ENCODE peak calls at places on chromosomes 16 and 17, in four cellular contexts. A, X, C and J are unnamed samples. For H3K36me3, the result is how much of the 10 kb centered on the place peaks cover.

GRCh38 chr16:59859606-59860402 is 1125.7 kb upstream of the GOT2 start:
- DNase-seq in A (no peak), X (no peak), C (no peak), J (no peak)

GRCh38 chr16:54798267-54798666 is 132.4 kb upstream of the IRX5 start:
- DNase-seq in A (no peak), X (no peak), C (no peak), J (no peak)

GRCh38 chr17:51120357-51120738 is 320 bp downstream of the SPAG9 start:
- DNase-seq in A (peak), X (peak), C (peak), J (peak)

GRCh38 chr16:86270696-86271095 is 239.6 kb upstream of the FOXF1 start:
- DNase-seq in A (no peak), X (no peak), C (no peak), J (no peak)

GRCh38 chr17:64787255-64787920 is 125.3 kb upstream of the SMURF2 start:
- DNase-seq in A (no peak), X (no peak), C (peak), J (no peak)

GRCh38 chr17:50345443-50346312 is at the start of gene XYLT2:
- DNase-seq in A (peak), X (peak), C (peak), J (peak)

GRCh38 chr16:67429053-67429798 is 1.7 kb upstream of the HSD11B2 start:
- DNase-seq in A (no peak), X (no peak), C (peak), J (no peak)

GRCh38 chr16:19809121-19809635 is 75.5 kb downstream of the GPRC5B start:
- DNase-seq in A (peak), X (no peak), C (no peak), J (peak)

GRCh38 chr16:30113031-30113710 is at the start of gene GDPD3:
- DNase-seq in A (no peak), X (no peak), C (peak), J (no peak)

GRCh38 chr16:52721331-52721730 is 174.4 kb upstream of the TOX3 start:
- DNase-seq in A (no peak), X (no peak), C (no peak), J (no peak)

GRCh38 chr17:64615025-64615677 is 47.0 kb downstream of the SMURF2 start:
- DNase-seq in A (peak), X (no peak), C (no peak), J (no peak)

GRCh38 chr17:5500804-5501391 is 14.5 kb downstream of the MIS12 start:
- DNase-seq in A (peak), X (peak), C (peak), J (peak)

GRCh38 chr17:82605939-82606600 is 42.2 kb downstream of the WDR45B start:
- DNase-seq in A (no peak), X (no peak), C (no peak), J (no peak)

GRCh38 chr17:68134046-68134637 is 98.6 kb downstream of the KPNA2 start:
- DNase-seq in A (no peak), X (no peak), C (no peak), J (no peak)

GRCh38 chr17:57925361-57925990 is 29.7 kb downstream of the CUEDC1 start:
- DNase-seq in A (no peak), X (no peak), C (no peak), J (no peak)

GRCh38 chr17:39568710-39569109 is 39.0 kb downstream of the NEUROD2 start:
- DNase-seq in A (no peak), X (no peak), C (no peak), J (no peak)

GRCh38 chr17:80423536-80424225 is 8.7 kb downstream of the ENDOV start:
- DNase-seq in A (no peak), X (no peak), C (no peak), J (no peak)

GRCh38 chr16:67169642-67170167 is 633 bp upstream of the NOL3 start:
- DNase-seq in A (peak), X (no peak), C (peak), J (no peak)

GRCh38 chr17:9792181-9792840 is 919 bp upstream of the DHRS7C start:
- DNase-seq in A (no peak), X (no peak), C (no peak), J (no peak)

GRCh38 chr17:49445561-49445960 is 30.9 kb upstream of the PHB1 start:
- DNase-seq in A (no peak), X (no peak), C (no peak), J (no peak)

GRCh38 chr16:86618431-86619262 is 40.3 kb downstream of the FOXL1 start:
- DNase-seq in A (no peak), X (no peak), C (no peak), J (no peak)

GRCh38 chr16:3095869-3096268 is 3.2 kb downstream of the ZSCAN10 start:
- DNase-seq in A (peak), X (peak), C (peak), J (no peak)

GRCh38 chr17:19702231-19702641 is 14.1 kb downstream of the SLC47A2 start:
- DNase-seq in A (no peak), X (no peak), C (no peak), J (no peak)

GRCh38 chr17:11332706-11333105 is 91.7 kb downstream of the SHISA6 start:
- DNase-seq in A (no peak), X (no peak), C (no peak), J (no peak)

GRCh38 chr17:14545156-14545906 is 244.4 kb downstream of the HS3ST3B1 start:
- DNase-seq in A (peak), X (no peak), C (no peak), J (no peak)

GRCh38 chr17:58335061-58335731 is 6.6 kb upstream of the TSPOAP1 start:
- DNase-seq in A (no peak), X (peak), C (no peak), J (no peak)

GRCh38 chr16:83835972-83836566 is 28.3 kb downstream of the HSBP1 start:
- DNase-seq in A (no peak), X (no peak), C (no peak), J (no peak)

GRCh38 chr17:42980766-42981397 is 517 bp downstream of the RUNDC1 start:
- DNase-seq in A (peak), X (peak), C (peak), J (peak)

GRCh38 chr16:86610779-86611516 is 32.6 kb downstream of the FOXL1 start:
- DNase-seq in A (no peak), X (no peak), C (no peak), J (no peak)

GRCh38 chr17:35433075-35433894 is 985 bp upstream of the SLFN12 start:
- DNase-seq in A (peak), X (peak), C (peak), J (peak)

GRCh38 chr16:55773859-55774549 is 58.9 kb downstream of the CES1 start:
- DNase-seq in A (no peak), X (no peak), C (no peak), J (no peak)

GRCh38 chr17:54749157-54749556 is 151.5 kb upstream of the TOM1L1 start:
- DNase-seq in A (peak), X (no peak), C (no peak), J (no peak)

GRCh38 chr16:87560428-87561199 is 41.7 kb upstream of the JPH3 start:
- DNase-seq in A (peak), X (no peak), C (peak), J (peak)

GRCh38 chr17:37274432-37274831 is 101.4 kb upstream of the C17orf78 start:
- DNase-seq in A (no peak), X (no peak), C (no peak), J (no peak)

GRCh38 chr17:37278247-37278894 is 97.4 kb upstream of the C17orf78 start:
- DNase-seq in A (no peak), X (no peak), C (no peak), J (no peak)

GRCh38 chr17:37276475-37276874 is 99.3 kb upstream of the C17orf78 start:
- DNase-seq in A (no peak), X (no peak), C (no peak), J (no peak)

DNA sequence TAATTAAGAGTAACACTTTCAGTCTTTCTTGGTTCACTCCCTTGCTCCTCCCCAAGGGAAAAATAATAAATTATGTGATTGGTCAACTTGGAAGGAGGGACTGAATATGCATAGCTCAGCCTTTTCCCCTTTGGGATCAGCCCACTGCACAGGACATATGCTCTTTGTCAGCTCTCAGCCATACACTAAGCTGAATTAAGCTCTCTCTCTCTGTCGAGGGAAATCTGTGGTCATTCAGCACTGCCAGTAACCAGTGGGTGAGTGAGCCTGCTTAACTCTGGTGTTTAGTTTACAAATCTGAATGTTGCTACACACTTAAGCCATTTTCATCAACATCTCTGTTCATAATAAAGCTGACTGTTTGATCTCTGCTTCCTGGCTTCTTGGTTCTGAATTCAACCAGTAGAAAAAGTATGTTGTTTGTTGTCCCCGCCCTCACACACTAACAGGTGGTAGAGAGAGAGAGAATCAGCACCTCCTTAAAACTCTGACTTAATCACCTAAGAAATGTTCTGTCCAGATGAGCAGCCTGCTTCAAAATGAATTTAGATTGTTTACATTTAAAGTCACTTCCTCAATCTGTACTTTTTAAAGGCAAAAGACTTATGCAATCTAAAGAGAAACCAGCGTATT is 102.2 kb upstream of the C17orf78 start:
- DNase-seq in A (peak), X (no peak), C (no peak), J (no peak)
- H3K36me3 ChIP-seq in A (under half), X (under half), C (under half), J (under half)

DNA sequence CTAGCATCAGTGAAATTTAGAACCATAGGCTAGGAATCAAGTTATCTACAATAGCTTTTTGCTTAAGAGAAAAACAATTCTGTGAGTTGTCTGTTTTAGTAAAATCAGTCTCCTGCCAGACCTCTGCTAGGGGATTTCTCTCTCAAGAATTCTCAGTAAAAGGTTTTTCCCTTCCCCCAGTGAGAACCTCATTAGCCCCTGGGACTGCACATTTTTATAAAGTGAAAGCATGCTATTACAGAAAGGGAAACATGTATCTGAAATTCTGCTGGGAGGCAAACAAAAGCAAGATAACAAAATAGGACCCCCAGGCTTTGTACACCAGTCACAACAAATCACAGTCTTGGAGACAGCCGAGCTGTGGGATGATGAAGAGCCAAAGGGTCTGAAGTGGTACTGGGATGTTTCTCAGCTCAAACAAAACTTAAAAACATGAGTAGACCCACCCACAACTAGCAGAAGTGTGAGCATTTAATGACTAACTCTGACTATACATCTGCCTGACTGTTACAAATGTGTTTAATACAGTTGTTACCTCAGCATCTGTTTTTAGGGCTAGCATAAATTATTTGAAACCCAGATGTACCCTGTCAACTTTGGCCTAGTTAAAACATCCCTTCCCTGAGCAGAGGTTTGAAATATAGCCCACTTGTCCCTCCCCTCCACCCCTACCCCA is 20.0 kb upstream of the GLG1 start:
- DNase-seq in A (no peak), X (no peak), C (no peak), J (no peak)
- H3K36me3 ChIP-seq in A (under half), X (half or more), C (half or more), J (under half)

GRCh38 chr16:89169778-89170177 is 1.8 kb upstream of the CDH15 start:
- DNase-seq in A (no peak), X (no peak), C (no peak), J (no peak)

GRCh38 chr16:89171216-89172170 is at the start of gene CDH15:
- DNase-seq in A (peak), X (peak), C (peak), J (peak)

GRCh38 chr16:89168381-89169189 is 3.0 kb upstream of the CDH15 start:
- DNase-seq in A (no peak), X (no peak), C (no peak), J (no peak)

GRCh38 chr16:89172171-89172900 is 788 bp downstream of the CDH15 start:
- DNase-seq in A (no peak), X (no peak), C (no peak), J (no peak)

DNA sequence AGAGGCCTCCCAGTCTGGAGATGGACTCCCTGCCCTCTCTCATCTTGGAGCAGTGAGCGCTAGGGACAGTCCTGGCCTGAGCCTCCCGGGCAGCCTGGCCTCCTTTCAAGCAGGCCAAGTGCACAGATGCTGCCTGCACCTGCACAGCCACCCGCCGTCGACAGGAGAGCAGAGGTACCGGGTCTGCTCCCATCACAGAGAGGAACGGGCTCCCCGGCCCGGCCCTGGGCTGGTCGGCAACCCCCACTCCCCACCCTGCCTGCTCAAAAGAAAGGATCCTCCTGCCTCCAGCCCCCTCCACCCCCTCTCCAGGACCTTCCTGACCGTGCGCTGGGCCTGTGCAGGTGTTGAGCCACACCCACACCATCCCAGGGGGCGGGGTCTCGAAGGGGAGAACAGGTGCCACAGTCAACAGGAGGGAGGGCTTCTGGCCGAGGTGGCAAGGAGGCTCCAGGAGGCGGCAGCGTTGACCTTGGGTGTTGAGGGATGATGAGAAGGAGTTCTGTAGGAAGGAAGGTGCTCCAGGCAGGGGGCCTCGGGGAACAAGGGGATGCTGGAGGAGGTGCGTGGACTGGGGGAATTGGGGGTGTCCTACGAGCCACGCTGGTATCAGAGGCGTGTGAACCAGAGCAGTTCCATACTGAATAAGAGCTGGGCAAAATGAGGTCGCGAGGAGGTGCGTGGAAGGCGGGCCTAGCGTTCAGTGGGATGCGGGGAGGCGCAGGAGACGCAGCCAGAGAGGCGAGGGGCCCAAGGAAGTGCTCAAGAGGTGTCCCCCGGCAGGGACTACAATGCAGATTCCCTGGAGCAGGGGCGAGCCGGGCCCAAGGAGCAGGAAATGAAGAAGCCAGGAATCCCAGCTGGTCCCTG is 967 bp upstream of the CDH15 start:
- DNase-seq in A (peak), X (no peak), C (peak), J (peak)
- H3K36me3 ChIP-seq in A (under half), X (under half), C (under half), J (under half)

DNA sequence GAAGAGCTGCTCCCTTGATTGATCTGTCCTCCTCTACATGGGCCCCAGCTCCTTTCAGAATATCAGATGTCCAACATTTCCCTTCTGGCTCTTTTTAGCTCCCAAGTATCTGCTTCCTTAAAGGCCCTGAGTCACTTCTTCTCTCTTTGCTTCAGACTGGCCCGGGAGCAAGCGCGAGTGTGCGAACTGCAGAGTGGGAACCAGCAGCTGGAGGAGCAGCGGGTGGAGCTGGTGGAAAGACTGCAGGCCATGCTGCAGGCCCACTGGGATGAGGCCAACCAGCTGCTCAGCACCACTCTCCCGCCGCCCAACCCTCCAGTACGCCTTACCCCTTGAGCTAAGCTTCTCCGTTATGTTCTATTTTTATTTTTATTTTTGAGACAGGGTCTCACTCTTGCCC is 12.3 kb downstream of the CNTROB start:
- DNase-seq in A (no peak), X (no peak), C (no peak), J (no peak)
- H3K36me3 ChIP-seq in A (under half), X (under half), C (half or more), J (under half)

GRCh38 chr17:75152523-75152922 is 1.8 kb downstream of the JPT1 start:
- DNase-seq in A (no peak), X (no peak), C (no peak), J (no peak)

GRCh38 chr17:75144816-75145511 is 9.3 kb downstream of the JPT1 start:
- DNase-seq in A (no peak), X (no peak), C (peak), J (peak)

GRCh38 chr17:75151893-75152292 is 2.4 kb downstream of the JPT1 start:
- DNase-seq in A (peak), X (no peak), C (no peak), J (no peak)

GRCh38 chr17:75146597-75146996 is 7.7 kb downstream of the JPT1 start:
- DNase-seq in A (no peak), X (no peak), C (no peak), J (no peak)

DNA sequence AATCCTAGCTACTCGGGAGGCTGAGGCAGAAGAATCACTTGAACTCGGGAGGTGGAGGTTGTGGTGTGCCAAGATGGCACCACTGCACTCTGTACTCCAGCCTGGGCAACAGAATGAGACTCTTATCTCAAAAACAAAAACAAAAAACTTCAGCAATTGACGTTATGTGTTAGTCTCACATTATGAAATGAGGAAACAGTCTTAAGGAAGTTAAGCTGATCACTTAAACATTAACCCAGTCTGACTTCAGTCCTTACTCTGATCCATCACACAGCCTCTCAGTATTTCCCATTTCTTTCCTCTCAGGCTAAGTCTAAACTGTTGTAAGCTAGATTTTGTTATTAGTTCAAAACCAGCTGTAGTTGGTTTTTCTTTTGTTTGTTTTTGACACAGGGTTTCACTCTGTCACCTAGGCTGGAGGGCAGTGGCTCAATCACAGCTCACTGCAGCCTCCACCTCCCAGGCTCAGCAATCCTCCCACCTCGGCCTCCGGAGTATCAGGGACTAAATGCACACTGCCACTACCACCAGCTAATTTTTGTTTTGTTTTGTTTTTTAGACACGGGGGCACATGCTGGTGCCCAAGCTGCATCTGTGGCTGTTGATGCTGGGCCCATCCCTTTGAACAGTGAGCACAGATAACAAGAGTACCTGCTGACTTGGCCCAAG is 6.3 kb downstream of the JPT1 start:
- DNase-seq in A (no peak), X (no peak), C (peak), J (no peak)
- H3K36me3 ChIP-seq in A (under half), X (under half), C (under half), J (under half)

GRCh38 chr17:17795946-17796786 is 40.6 kb downstream of the SREBF1 start:
- DNase-seq in A (no peak), X (no peak), C (no peak), J (no peak)

GRCh38 chr17:17798573-17799255 is 38.1 kb downstream of the SREBF1 start:
- DNase-seq in A (no peak), X (no peak), C (no peak), J (no peak)

GRCh38 chr17:17797119-17797809 is 39.5 kb downstream of the SREBF1 start:
- DNase-seq in A (no peak), X (no peak), C (no peak), J (no peak)

GRCh38 chr17:17796787-17797061 is 40.1 kb downstream of the SREBF1 start:
- DNase-seq in A (no peak), X (no peak), C (no peak), J (no peak)

GRCh38 chr17:17798010-17798556 is 38.7 kb downstream of the SREBF1 start:
- DNase-seq in A (no peak), X (no peak), C (no peak), J (no peak)
- H3K36me3 ChIP-seq in A (under half), X (under half), C (under half), J (under half)